ENCODE peak calls at places on chromosomes 1 and 21, in nine cellular contexts. C is GM20000, P is HFFc6, O is fibroblast of pulmonary artery, N is hepatocyte, T is left ventricle myocardium inferior, Y is heart right ventricle, J is suprapubic skin, U is IMR-90. R is an unnamed sample.

GRCh38 chr1:8134546-8135235 is 108.6 kb upstream of the ERRFI1 start:
- DNase-seq in O (peak; percentile 39), N (no peak), P (no peak), T (no peak), Y (no peak), C (no peak), U (no peak), J (no peak), R (no peak)

GRCh38 chr1:218345673-218346390 is 696 bp downstream of the TGFB2 start:
- DNase-seq in N (peak; percentile 80), J (peak; percentile 87), P (peak; percentile 66), U (peak; percentile 70), C (peak; percentile 59), T (peak; percentile 67), Y (peak; percentile 53), O (peak; percentile 84), R (peak; percentile 81)

GRCh38 chr1:208335386-208335785 is 91.2 kb upstream of the PLXNA2 start:
- DNase-seq in P (no peak), U (no peak), N (no peak), J (no peak), O (no peak), C (no peak), T (no peak), Y (no peak), R (no peak)

GRCh38 chr1:224084867-224085266 is 29.0 kb upstream of the FBXO28 start:
- DNase-seq in P (no peak), O (no peak), J (no peak), C (no peak), T (no peak), N (no peak), Y (no peak), U (no peak), R (no peak)

GRCh38 chr1:159056069-159056698 is 20.4 kb downstream of the AIM2 start:
- DNase-seq in N (no peak), O (peak; percentile 13), P (no peak), T (no peak), J (no peak), Y (no peak), U (no peak), C (no peak), R (no peak)

GRCh38 chr1:71638081-71638766 is 557.4 kb upstream of the ZRANB2 start:
- DNase-seq in J (no peak), O (peak; percentile 49), P (peak; percentile 50), Y (no peak), N (no peak), T (no peak), U (peak; percentile 88), C (no peak), R (no peak)

GRCh38 chr1:160340146-160340545 is 2.9 kb downstream of the COPA start:
- DNase-seq in C (no peak), Y (no peak), T (no peak), O (no peak), N (no peak), U (no peak), J (no peak), P (no peak), R (no peak)

GRCh38 chr1:206674745-206675175 is 9.9 kb upstream of the MAPKAPK2 start:
- DNase-seq in Y (no peak), U (peak; percentile 100), O (peak; percentile 99), J (no peak), N (peak; percentile 83), C (no peak), T (no peak), P (peak; percentile 96), R (peak; percentile 100)

GRCh38 chr1:15968172-15968571 is 7.7 kb downstream of the ZBTB17 start:
- DNase-seq in N (no peak), P (no peak), T (no peak), J (peak; percentile 31), C (no peak), O (no peak), Y (no peak), U (no peak), R (no peak)

GRCh38 chr1:162223488-162223887 is 153.2 kb downstream of the SPATA46 start:
- DNase-seq in O (no peak), T (no peak), N (no peak), Y (no peak), P (no peak), U (no peak), J (no peak), C (no peak), R (no peak)

GRCh38 chr1:204442376-204443259 is 31.0 kb upstream of the PPP1R15B start:
- DNase-seq in Y (no peak), C (no peak), U (no peak), J (no peak), N (no peak), O (no peak), P (no peak), T (no peak), R (no peak)

GRCh38 chr1:180156631-180157091 is 2.0 kb downstream of the QSOX1 start:
- DNase-seq in J (no peak), T (no peak), C (no peak), N (no peak), P (peak; percentile 77), Y (no peak), O (peak; percentile 66), U (peak; percentile 78), R (peak; percentile 57)

GRCh38 chr1:184656221-184656620 is 98.4 kb downstream of the EDEM3 start:
- DNase-seq in C (no peak), P (no peak), T (no peak), J (no peak), Y (no peak), N (no peak), O (no peak), U (no peak), R (no peak)

GRCh38 chr21:26637346-26637745 is 64.3 kb upstream of the CYYR1 start:
- DNase-seq in N (no peak), J (no peak), C (no peak), Y (no peak), P (no peak), U (no peak), O (no peak), T (no peak), R (peak; percentile 27)

GRCh38 chr1:41383094-41383852 is 22.0 kb downstream of the FOXO6 start:
- DNase-seq in J (no peak), U (peak; percentile 31), Y (no peak), O (peak; percentile 30), N (no peak), T (no peak), C (no peak), P (no peak), R (no peak)

GRCh38 chr1:180117764-180118116 is 36.9 kb upstream of the QSOX1 start:
- DNase-seq in C (no peak), J (no peak), Y (no peak), N (no peak), T (no peak), P (peak; percentile 71), O (peak; percentile 75), U (peak; percentile 85), R (peak; percentile 40)

GRCh38 chr1:243313635-243314536 is 58.0 kb downstream of the SDCCAG8 start:
- DNase-seq in Y (no peak), J (no peak), P (no peak), C (peak; percentile 56), T (no peak), O (no peak), U (no peak), N (no peak), R (no peak)

GRCh38 chr1:203327684-203328457 is 22.6 kb downstream of the BTG2 start:
- DNase-seq in N (peak; percentile 75), J (no peak), O (peak; percentile 53), P (no peak), U (peak; percentile 53), C (peak; percentile 71), Y (peak; percentile 60), T (peak; percentile 63), R (peak; percentile 82)
- TF ChIP-seq CTCF in N (peak; percentile 37), J (peak; percentile 16), O (peak; percentile 46), P (peak; percentile 65), U (peak; percentile 44), C (peak; percentile 50), Y (peak; percentile 48), T (peak; percentile 63), R (peak; percentile 62)

DNA sequence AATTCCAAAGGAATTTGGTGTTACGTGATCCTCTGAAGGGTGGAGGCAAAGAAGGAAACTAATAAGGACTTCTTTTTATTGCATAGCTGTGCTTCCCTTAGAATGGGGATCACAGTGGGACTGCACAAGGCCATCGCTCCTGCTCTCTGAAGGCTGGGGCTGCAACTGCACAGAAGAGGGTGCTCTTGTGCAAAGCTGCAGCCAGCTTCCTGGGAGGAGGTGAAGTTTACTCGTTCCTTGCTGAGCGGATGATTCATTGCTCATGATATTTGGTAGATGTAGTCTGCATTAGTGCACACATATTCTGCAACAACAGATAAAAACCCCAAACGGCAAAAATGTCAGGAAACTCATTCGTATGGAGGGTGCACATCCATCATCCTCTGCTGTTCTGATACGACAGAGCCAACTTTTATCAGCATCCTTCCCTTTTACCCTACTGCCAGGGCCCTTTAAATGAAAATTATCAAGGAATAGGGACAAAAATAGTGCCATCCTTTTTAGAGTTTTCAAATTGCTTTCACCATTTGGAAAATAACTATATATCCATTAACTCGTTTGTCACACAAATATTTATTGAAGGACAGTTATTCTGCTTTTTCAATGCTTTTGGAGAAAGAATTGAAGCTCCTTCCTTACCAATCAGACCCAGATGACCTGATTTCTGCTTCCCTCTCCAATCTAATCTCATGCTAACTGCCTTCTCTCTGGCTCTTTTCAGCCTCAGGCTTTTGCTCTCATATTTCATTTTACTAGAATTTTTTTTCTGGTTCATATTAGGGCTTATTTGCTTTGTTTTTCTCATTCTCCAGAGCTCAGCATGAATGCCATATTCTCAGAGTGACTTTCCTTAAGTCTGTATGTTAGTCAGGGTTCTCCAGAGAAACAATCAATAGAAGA is 263.6 kb downstream of the DUSP10 start:
- DNase-seq in U (peak; percentile 91), N (peak; percentile 84), T (peak; percentile 48), P (peak; percentile 87), C (peak; percentile 37), Y (peak; percentile 18), O (peak; percentile 89), J (peak; percentile 80), R (peak; percentile 96)
- TF ChIP-seq CTCF in U (peak; percentile 90), N (peak; percentile 83), T (peak; percentile 69), P (peak; percentile 84), C (peak; percentile 47), Y (peak; percentile 15), O (peak; percentile 99), J (no peak), R (peak; percentile 99)

DNA sequence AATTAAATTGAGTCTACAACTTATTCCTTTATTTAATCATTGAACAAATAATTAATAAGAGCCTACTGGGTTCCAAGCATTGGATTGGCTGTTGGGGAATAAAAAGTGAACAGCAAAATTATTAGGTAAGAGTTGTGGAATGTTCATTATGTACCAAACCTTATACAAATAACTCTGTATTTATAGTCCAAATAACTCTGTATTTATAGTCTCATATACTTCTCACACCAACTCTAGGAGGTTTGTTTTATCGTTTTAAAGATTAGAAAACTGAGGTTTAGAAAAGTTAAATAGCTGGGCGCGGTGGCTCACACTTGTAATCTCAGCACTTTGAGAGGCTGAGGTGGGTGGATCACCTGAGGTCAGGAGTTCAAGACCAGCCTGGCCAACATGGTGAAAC is 40.6 kb downstream of the RGS2 start:
- DNase-seq in N (no peak), J (no peak), Y (no peak), T (no peak), U (no peak), P (no peak), O (no peak), C (no peak), R (no peak)
- TF ChIP-seq CTCF in N (no peak), J (no peak), Y (no peak), T (no peak), U (no peak), P (no peak), O (no peak), C (no peak), R (no peak)

DNA sequence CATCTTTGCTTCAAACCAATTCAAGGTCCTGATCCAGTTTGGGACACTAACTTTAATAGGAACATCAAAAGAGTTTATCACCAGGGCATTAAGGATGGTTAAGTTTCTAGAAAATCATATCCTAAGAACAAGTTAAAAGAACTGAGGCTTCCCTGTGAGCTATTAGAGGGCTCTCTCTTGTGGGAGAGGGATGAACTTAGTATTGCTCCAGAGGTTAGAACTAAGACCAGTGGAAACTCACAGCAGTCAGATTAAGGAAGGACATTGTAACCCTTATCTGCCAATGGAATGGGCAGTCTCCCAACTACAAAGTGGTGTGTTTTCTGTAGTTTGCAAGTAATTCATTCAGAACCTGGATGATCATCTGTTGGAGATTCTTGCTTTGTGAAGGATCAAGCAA is 36.8 kb downstream of the UBE2U start:
- DNase-seq in J (no peak), U (peak; percentile 49), N (peak; percentile 14), Y (no peak), C (no peak), T (no peak), P (peak; percentile 9), O (peak; percentile 51), R (no peak)
- TF ChIP-seq CTCF in J (no peak), U (peak; percentile 49), N (peak; percentile 34), Y (no peak), C (no peak), T (peak; percentile 23), P (peak; percentile 31), O (peak; percentile 22), R (no peak)

R was measured in MCF 10A.